ENCODE peak calls at places on chromosomes 2 and 18, in six cellular contexts. V is GM13976; U is stimulated activated CD8-positive, alpha-beta memory T cell treated with anti-CD3 and anti-CD28 coated beads, Interleukin-7, amount 100 ng/mL, for 24 hours; S is IMR-90; X is iris pigment epithelial cell; K is fibroblast of mammary gland. M is an unnamed sample.

GRCh38 chr2:189008555-189009312 is 34.6 kb downstream of the COL3A1 start:
- DNase-seq in V (no peak), U (no peak), S (no peak), X (no peak), K (no peak), M (no peak)

GRCh38 chr2:76567478-76567877 is 856.8 kb upstream of the GCFC2 start:
- DNase-seq in V (no peak), U (no peak), S (no peak), X (no peak), K (no peak), M (no peak)

GRCh38 chr2:165927353-165927752 is 26.2 kb downstream of the TTC21B start:
- DNase-seq in V (no peak), U (no peak), S (peak), X (peak), K (no peak), M (peak)

GRCh38 chr18:48621815-48622555 is 83.2 kb downstream of the CTIF start:
- DNase-seq in V (no peak), U (no peak), S (peak), X (peak), K (no peak), M (peak)

GRCh38 chr2:127040169-127040568 is 66.8 kb downstream of the BIN1 start:
- DNase-seq in V (no peak), U (no peak), S (no peak), X (no peak), K (no peak), M (no peak)

GRCh38 chr2:115887209-115887776 is 1444.9 kb downstream of the DPP10 start:
- DNase-seq in V (no peak), U (no peak), S (no peak), X (no peak), K (no peak), M (no peak)

GRCh38 chr2:11578081-11578948 is 44.5 kb downstream of the GREB1 start:
- DNase-seq in V (no peak), U (no peak), S (no peak), X (no peak), K (no peak), M (no peak)

GRCh38 chr2:15058015-15058414 is 425.5 kb downstream of the LRATD1 start:
- DNase-seq in V (peak), U (no peak), S (no peak), X (no peak), K (peak), M (peak)

GRCh38 chr18:3238742-3239141 is 8.9 kb upstream of the MYL12A start:
- DNase-seq in V (no peak), U (no peak), S (no peak), X (no peak), K (no peak), M (no peak)

GRCh38 chr2:235264121-235264493 is 229.7 kb upstream of the AGAP1 start:
- DNase-seq in V (no peak), U (no peak), S (no peak), X (no peak), K (no peak), M (no peak)

GRCh38 chr2:191677646-191678436 is at the start of gene NABP1:
- DNase-seq in V (peak), U (peak), S (peak), X (peak), K (peak), M (peak)

GRCh38 chr2:11177871-11178598 is 22.8 kb downstream of the SLC66A3 start:
- DNase-seq in V (no peak), U (no peak), S (peak), X (peak), K (peak), M (peak)

GRCh38 chr2:190533968-190534309 is 583 bp downstream of the NEMP2 start:
- DNase-seq in V (no peak), U (peak), S (no peak), X (peak), K (no peak), M (peak)

GRCh38 chr2:207133862-207134519 is 31.8 kb downstream of the KLF7 start:
- DNase-seq in V (no peak), U (no peak), S (peak), X (peak), K (peak), M (peak)

GRCh38 chr2:95273911-95274290 is 348 bp upstream of the PROM2 start:
- DNase-seq in V (no peak), U (no peak), S (no peak), X (no peak), K (no peak), M (no peak)

GRCh38 chr2:232214053-232214452 is 164.5 kb upstream of the ALPP start:
- DNase-seq in V (no peak), U (no peak), S (peak), X (peak), K (no peak), M (no peak)

GRCh38 chr2:128378231-128379020 is 59.8 kb upstream of the HS6ST1 start:
- DNase-seq in V (no peak), U (no peak), S (no peak), X (no peak), K (no peak), M (no peak)

GRCh38 chr18:34867520-34867919 is 157.4 kb downstream of the DTNA start:
- DNase-seq in V (no peak), U (no peak), S (no peak), X (no peak), K (peak), M (peak)

GRCh38 chr2:96241901-96242611 is 23.7 kb downstream of the TMEM127 start:
- DNase-seq in V (peak), U (no peak), S (peak), X (peak), K (peak), M (peak)

GRCh38 chr2:157784169-157784822 is 91.8 kb downstream of the ACVR1 start:
- DNase-seq in V (no peak), U (no peak), S (peak), X (peak), K (peak), M (peak)

GRCh38 chr18:58102875-58103274 is 58.8 kb downstream of the NEDD4L start:
- DNase-seq in V (no peak), U (no peak), S (no peak), X (no peak), K (no peak), M (no peak)

GRCh38 chr18:62998443-62998842 is 283.1 kb downstream of the PHLPP1 start:
- DNase-seq in V (no peak), U (no peak), S (no peak), X (no peak), K (no peak), M (no peak)

GRCh38 chr2:144426981-144427479 is 92.9 kb downstream of the ZEB2 start:
- DNase-seq in V (no peak), U (no peak), S (peak), X (peak), K (peak), M (peak)

GRCh38 chr2:229974271-229974670 is 52.0 kb downstream of the FBXO36 start:
- DNase-seq in V (no peak), U (no peak), S (peak), X (peak), K (peak), M (peak)

M was measured in ELR.